ENCODE peak calls at places on chromosomes 11 and 22, in four cellular contexts. R is Panc1, C is fibroblast of lung, P is GM23248. D is an unnamed sample. For H3K4me1, the result is how much of the 10 kb centered on the place peaks cover.

GRCh38 chr11:37946155-37946766 is 1348.2 kb upstream of the RAG2 start:
- DNase-seq in R (peak), C (peak), P (peak), D (no peak)

GRCh38 chr11:117780456-117780855 is 16.6 kb downstream of the DSCAML1 start:
- DNase-seq in P (no peak), C (no peak), R (no peak), D (no peak)

GRCh38 chr11:120013325-120014250 is 124.3 kb downstream of the TRIM29 start:
- DNase-seq in P (peak), C (peak), R (peak), D (no peak)

GRCh38 chr11:100704176-100704575 is 17.1 kb downstream of the ARHGAP42 start:
- DNase-seq in P (no peak), R (no peak), C (no peak), D (no peak)

GRCh38 chr22:39170825-39171622 is 18.5 kb upstream of the CBX7 start:
- DNase-seq in P (peak), C (peak), R (peak), D (peak)

GRCh38 chr11:75767793-75768111 is 826 bp upstream of the DGAT2 start:
- DNase-seq in R (no peak), P (no peak), C (no peak), D (no peak)

GRCh38 chr11:27701262-27702105 is 1.2 kb upstream of the BDNF start:
- DNase-seq in C (peak), P (peak), R (no peak), D (no peak)

GRCh38 chr11:75492181-75492820 is 33.4 kb downstream of the GDPD5 start:
- DNase-seq in R (no peak), C (no peak), P (no peak), D (peak)

GRCh38 chr22:46407748-46408147 is 72.2 kb downstream of the TRMU start:
- DNase-seq in P (no peak), C (no peak), R (no peak), D (no peak)

GRCh38 chr22:22671506-22671905 is 27.1 kb downstream of the GGTLC2 start:
- DNase-seq in R (no peak), P (no peak), C (no peak), D (no peak)

GRCh38 chr11:11407065-11407737 is 54.2 kb upstream of the CSNK2A3 start:
- DNase-seq in P (no peak), C (no peak), R (no peak), D (no peak)

GRCh38 chr11:67352546-67353316 is 615 bp downstream of the POLD4 start:
- DNase-seq in R (no peak), P (peak), C (no peak), D (peak)

GRCh38 chr11:105372214-105372613 is 232.6 kb upstream of the CARD18 start:
- DNase-seq in R (no peak), C (no peak), P (no peak), D (no peak)

GRCh38 chr11:133506551-133507094 is 25.7 kb downstream of the OPCML start:
- DNase-seq in R (no peak), C (no peak), P (no peak), D (no peak)

GRCh38 chr11:47083913-47084312 is 92.8 kb downstream of the ARFGAP2 start:
- DNase-seq in C (peak), P (peak), R (no peak), D (no peak)

GRCh38 chr11:87296627-87297026 is 258.9 kb downstream of the TMEM135 start:
- DNase-seq in P (no peak), C (no peak), R (no peak), D (no peak)

GRCh38 chr11:3786781-3787428 is 10.4 kb downstream of the NUP98 start:
- DNase-seq in P (peak), C (peak), R (no peak), D (no peak)

GRCh38 chr22:27086080-27086479 is 428.7 kb downstream of the MIAT start:
- DNase-seq in R (no peak), P (no peak), C (no peak), D (no peak)

GRCh38 chr22:41369089-41369745 is 12.5 kb upstream of the TEF start:
- DNase-seq in P (no peak), C (no peak), R (no peak), D (no peak)

GRCh38 chr11:123166095-123166559 is 28.9 kb downstream of the CLMP start:
- DNase-seq in C (peak), R (no peak), P (peak), D (no peak)

GRCh38 chr22:30837531-30837930 is 131.0 kb downstream of the MORC2 start:
- DNase-seq in R (no peak), P (no peak), C (no peak), D (no peak)

GRCh38 chr22:35480627-35481565 is 59.7 kb upstream of the RASD2 start:
- DNase-seq in R (no peak), C (no peak), P (peak), D (no peak)

GRCh38 chr11:60756307-60757032 is at the start of gene MS4A15:
- DNase-seq in P (peak), C (no peak), R (no peak), D (no peak)

GRCh38 chr22:50192056-50192824 is 6.5 kb downstream of the TRABD start:
- DNase-seq in P (peak), R (no peak), C (no peak), D (no peak)

GRCh38 chr11:7846003-7846402 is 49.3 kb upstream of the OR5P2 start:
- DNase-seq in R (peak), P (peak), C (no peak), D (no peak)

GRCh38 chr11:121237686-121238658 is 54.6 kb upstream of the SC5D start:
- DNase-seq in R (no peak), P (peak), C (peak), D (no peak)

GRCh38 chr11:66264893-66265292 is 3.5 kb upstream of the RAB1B start:
- DNase-seq in P (peak), C (no peak), R (no peak), D (peak)

GRCh38 chr11:119422505-119423416 is at the start of gene THY1:
- DNase-seq in C (peak), R (no peak), P (peak), D (no peak)

GRCh38 chr11:105838668-105839403 is 183.2 kb downstream of the MSANTD4 start:
- DNase-seq in C (peak), R (peak), P (peak), D (no peak)

GRCh38 chr11:83641511-83641910 is 355.3 kb upstream of the CCDC90B start:
- DNase-seq in C (peak), P (peak), R (no peak), D (no peak)

GRCh38 chr11:11448626-11449025 is 95.6 kb upstream of the CSNK2A3 start:
- DNase-seq in P (no peak), R (no peak), C (no peak), D (no peak)

DNA sequence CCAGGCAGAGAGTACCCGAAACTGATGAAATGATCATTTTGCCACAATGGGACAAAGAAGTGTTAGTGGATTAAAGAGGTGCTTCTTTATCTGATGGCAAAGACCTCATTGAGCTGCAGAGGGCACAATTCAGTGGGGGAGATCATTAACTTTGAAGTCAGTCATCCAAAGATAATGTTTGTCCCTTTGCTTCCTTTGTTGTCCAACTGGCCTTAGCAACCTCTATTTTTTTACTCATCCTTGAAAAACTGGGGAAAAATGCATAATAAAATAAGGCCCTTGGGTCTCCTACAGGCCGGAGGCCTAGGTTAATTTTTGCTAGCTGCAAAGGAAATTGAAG is 86.9 kb upstream of the HTATIP2 start:
- DNase-seq in R (no peak), C (no peak), P (no peak), D (no peak)
- H3K4me1 ChIP-seq in R (under half), C (under half), P (under half), D (under half)

DNA sequence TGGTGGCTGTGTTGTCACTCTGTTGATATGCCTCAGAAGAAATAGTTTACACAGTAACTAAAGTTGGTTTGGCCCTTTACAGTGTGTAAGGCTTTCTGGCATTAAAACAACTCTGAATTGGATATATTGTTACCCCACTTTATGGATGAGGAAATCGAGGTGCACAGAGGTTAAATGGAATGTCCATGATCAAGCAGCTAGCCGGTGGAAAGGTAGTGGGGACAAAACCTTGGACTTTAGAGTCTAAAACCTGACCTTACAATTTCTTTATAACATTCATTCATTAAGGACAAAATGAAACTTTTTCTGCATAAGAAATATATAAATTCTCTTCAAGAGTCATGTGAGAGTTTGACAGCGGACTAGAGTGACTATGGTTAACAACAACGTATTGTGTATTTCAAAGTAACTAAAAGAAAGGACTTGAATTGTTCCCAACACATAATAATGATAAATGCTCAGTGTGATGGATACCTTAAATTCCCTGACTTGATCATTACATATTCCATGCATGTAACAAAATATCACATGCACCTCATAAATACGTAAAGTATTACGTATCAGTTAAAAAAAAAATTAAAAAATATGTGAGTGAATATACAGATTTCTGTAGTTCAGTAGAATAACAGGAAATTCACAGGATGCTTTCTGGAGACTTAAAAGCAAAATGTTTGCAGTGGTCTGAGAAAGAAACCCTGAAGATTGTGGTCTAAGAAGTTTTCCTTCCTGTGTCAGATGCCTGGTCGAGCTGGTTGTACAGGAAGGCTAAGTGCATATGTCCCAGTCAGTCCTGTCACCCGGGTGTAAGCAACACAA is 51.0 kb downstream of the TEAD1 start:
- DNase-seq in P (no peak), C (no peak), R (no peak), D (no peak)
- H3K4me1 ChIP-seq in P (half or more), C (under half), R (half or more), D (under half)

DNA sequence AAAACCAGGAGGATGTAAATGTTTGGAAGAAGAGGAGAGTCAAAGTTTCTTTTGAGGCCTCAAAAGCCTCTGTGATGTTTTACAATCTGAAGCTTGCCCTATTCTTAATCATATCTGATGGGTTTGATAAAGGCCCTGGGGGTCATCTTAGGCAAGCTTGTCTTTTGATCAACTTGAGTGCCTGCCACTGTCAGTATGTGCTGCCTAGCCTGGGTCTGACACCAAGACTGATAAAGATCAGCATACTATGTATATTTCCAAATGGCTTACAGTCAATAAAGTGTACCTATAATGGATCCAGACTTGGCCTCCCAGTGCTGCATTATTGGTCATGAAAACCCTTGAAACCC is 12.7 kb downstream of the EHF start:
- DNase-seq in P (no peak), R (no peak), C (no peak), D (no peak)
- H3K4me1 ChIP-seq in P (under half), R (under half), C (under half), D (under half)

DNA sequence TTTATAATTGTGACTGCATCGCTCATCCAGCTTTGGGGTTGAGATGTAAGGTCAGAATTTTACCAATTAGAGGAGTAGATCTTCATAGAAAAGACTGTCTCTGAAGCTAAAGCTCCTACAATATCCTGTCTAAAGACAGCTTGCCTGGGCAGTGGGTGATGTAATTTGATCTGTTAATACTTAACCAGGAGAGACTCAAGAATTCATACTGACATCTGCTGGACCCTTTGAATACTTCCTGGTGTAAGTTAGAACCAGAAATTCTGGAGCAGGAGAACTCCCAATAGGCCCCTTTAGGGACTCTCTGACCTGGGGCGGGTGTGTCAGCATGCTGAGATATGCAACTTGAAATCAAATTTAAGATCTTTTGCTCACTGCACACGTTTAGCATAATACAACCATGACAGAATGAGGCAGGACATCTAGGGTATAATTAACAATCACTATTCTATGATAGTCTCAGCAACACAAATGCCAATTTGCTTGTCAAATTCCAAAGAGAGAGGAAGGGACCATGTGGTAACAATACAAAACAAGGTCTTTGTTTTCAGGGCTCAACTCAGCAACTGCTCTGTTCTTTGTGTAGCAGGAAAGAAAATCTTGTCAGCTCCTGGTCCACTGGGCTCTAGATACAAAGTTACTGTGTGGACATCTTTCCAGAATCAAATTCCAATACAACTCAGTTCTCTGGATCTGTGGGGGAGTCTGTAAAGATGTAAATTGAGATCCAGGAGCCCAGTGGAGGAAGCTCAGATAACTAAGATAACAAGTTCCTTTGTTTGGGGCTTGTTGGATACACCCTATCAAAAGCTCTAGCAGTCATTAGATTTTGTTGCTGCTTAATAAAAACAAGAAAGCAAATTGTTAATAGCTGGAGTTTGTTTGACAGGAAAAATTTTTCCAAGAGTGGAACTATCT is 144.0 kb downstream of the INSC start:
- DNase-seq in P (peak), C (peak), R (no peak), D (no peak)
- H3K4me1 ChIP-seq in P (under half), C (under half), R (under half), D (under half)

D was measured in CD8-positive, alpha-beta T cell.